ENCODE peak calls at places on chromosomes 6 and 20, in eight cellular contexts. One of them, this sample, is unnamed.

GRCh38 chr6:122610690-122611455 is 668 bp downstream of the PKIB start:
- DNase-seq in pancreas: peak; percentile 84
- DNase-seq in astrocyte of the spinal cord: peak; percentile 52
- DNase-seq in cardiac muscle cell: no peak
- DNase-seq in BJ: no peak
- DNase-seq in testis: peak; percentile 52
- DNase-seq in lower lobe of right lung: peak; percentile 67
- DNase-seq in ovary: peak; percentile 12
- DNase-seq in this sample: no peak

GRCh38 chr20:58665606-58666005 is 14.5 kb downstream of the STX16 start:
- DNase-seq in cardiac muscle cell: no peak
- DNase-seq in ovary: no peak
- DNase-seq in lower lobe of right lung: no peak
- DNase-seq in pancreas: no peak
- DNase-seq in astrocyte of the spinal cord: no peak
- DNase-seq in testis: no peak
- DNase-seq in BJ: no peak
- DNase-seq in this sample: no peak

GRCh38 chr20:8139899-8140298 is 7.8 kb downstream of the PLCB1 start:
- DNase-seq in cardiac muscle cell: no peak
- DNase-seq in pancreas: no peak
- DNase-seq in lower lobe of right lung: no peak
- DNase-seq in BJ: no peak
- DNase-seq in astrocyte of the spinal cord: no peak
- DNase-seq in testis: no peak
- DNase-seq in ovary: no peak
- DNase-seq in this sample: no peak

GRCh38 chr20:5864873-5865582 is 85.3 kb downstream of the TRMT6 start:
- DNase-seq in lower lobe of right lung: no peak
- DNase-seq in BJ: no peak
- DNase-seq in ovary: peak; percentile 35
- DNase-seq in testis: no peak
- DNase-seq in astrocyte of the spinal cord: peak; percentile 75
- DNase-seq in cardiac muscle cell: no peak
- DNase-seq in pancreas: no peak
- DNase-seq in this sample: no peak

GRCh38 chr6:3769610-3770009 is 18.1 kb upstream of the PXDC1 start:
- DNase-seq in ovary: no peak
- DNase-seq in testis: no peak
- DNase-seq in BJ: no peak
- DNase-seq in lower lobe of right lung: no peak
- DNase-seq in astrocyte of the spinal cord: no peak
- DNase-seq in pancreas: no peak
- DNase-seq in cardiac muscle cell: no peak
- DNase-seq in this sample: no peak

GRCh38 chr6:52570291-52570700 is 6.6 kb downstream of the TRAM2 start:
- DNase-seq in cardiac muscle cell: no peak
- DNase-seq in ovary: peak; percentile 48
- DNase-seq in pancreas: no peak
- DNase-seq in testis: peak; percentile 23
- DNase-seq in lower lobe of right lung: no peak
- DNase-seq in astrocyte of the spinal cord: no peak
- DNase-seq in BJ: no peak
- DNase-seq in this sample: no peak

GRCh38 chr6:43771210-43771857 is 1.3 kb downstream of the VEGFA start:
- DNase-seq in pancreas: peak; percentile 86
- DNase-seq in cardiac muscle cell: peak; percentile 53
- DNase-seq in astrocyte of the spinal cord: peak; percentile 51
- DNase-seq in ovary: peak; percentile 79
- DNase-seq in BJ: no peak
- DNase-seq in testis: peak; percentile 74
- DNase-seq in lower lobe of right lung: peak; percentile 82
- DNase-seq in this sample: no peak

GRCh38 chr6:168941036-168941435 is 312.6 kb downstream of the THBS2 start:
- DNase-seq in lower lobe of right lung: no peak
- DNase-seq in BJ: no peak
- DNase-seq in cardiac muscle cell: no peak
- DNase-seq in pancreas: no peak
- DNase-seq in ovary: no peak
- DNase-seq in astrocyte of the spinal cord: no peak
- DNase-seq in testis: peak; percentile 44
- DNase-seq in this sample: no peak

GRCh38 chr20:38369387-38369786 is 23.1 kb downstream of the LBP start:
- DNase-seq in astrocyte of the spinal cord: no peak
- DNase-seq in cardiac muscle cell: no peak
- DNase-seq in BJ: no peak
- DNase-seq in testis: peak; percentile 28
- DNase-seq in pancreas: no peak
- DNase-seq in lower lobe of right lung: no peak
- DNase-seq in ovary: no peak
- DNase-seq in this sample: no peak

GRCh38 chr6:156658186-156658585 is 119.0 kb upstream of the ARID1B start:
- DNase-seq in cardiac muscle cell: no peak
- DNase-seq in pancreas: no peak
- DNase-seq in lower lobe of right lung: no peak
- DNase-seq in BJ: peak; percentile 78
- DNase-seq in ovary: peak; percentile 45
- DNase-seq in testis: peak; percentile 26
- DNase-seq in astrocyte of the spinal cord: peak; percentile 88
- DNase-seq in this sample: peak; percentile 80

GRCh38 chr6:90156861-90157260 is 139.8 kb downstream of the BACH2 start:
- DNase-seq in testis: no peak
- DNase-seq in cardiac muscle cell: no peak
- DNase-seq in BJ: no peak
- DNase-seq in pancreas: no peak
- DNase-seq in lower lobe of right lung: no peak
- DNase-seq in ovary: no peak
- DNase-seq in astrocyte of the spinal cord: no peak
- DNase-seq in this sample: no peak

GRCh38 chr6:80638222-80639055 is 532.0 kb downstream of the BCKDHB start:
- DNase-seq in cardiac muscle cell: peak; percentile 19
- DNase-seq in astrocyte of the spinal cord: peak; percentile 97
- DNase-seq in pancreas: no peak
- DNase-seq in lower lobe of right lung: peak; percentile 54
- DNase-seq in testis: no peak
- DNase-seq in BJ: peak; percentile 73
- DNase-seq in ovary: no peak
- DNase-seq in this sample: peak; percentile 96

GRCh38 chr6:27133281-27134227 is 113.9 kb upstream of the PRSS16 start:
- DNase-seq in BJ: no peak
- DNase-seq in cardiac muscle cell: peak; percentile 84
- DNase-seq in ovary: no peak
- DNase-seq in testis: peak; percentile 81
- DNase-seq in pancreas: peak; percentile 65
- DNase-seq in lower lobe of right lung: peak; percentile 81
- DNase-seq in astrocyte of the spinal cord: peak; percentile 73
- DNase-seq in this sample: no peak

GRCh38 chr20:47929368-47930115 is 144.3 kb upstream of the SULF2 start:
- DNase-seq in BJ: no peak
- DNase-seq in pancreas: no peak
- DNase-seq in cardiac muscle cell: peak; percentile 30
- DNase-seq in ovary: no peak
- DNase-seq in lower lobe of right lung: no peak
- DNase-seq in testis: no peak
- DNase-seq in astrocyte of the spinal cord: peak; percentile 47
- DNase-seq in this sample: peak; percentile 74

DNA sequence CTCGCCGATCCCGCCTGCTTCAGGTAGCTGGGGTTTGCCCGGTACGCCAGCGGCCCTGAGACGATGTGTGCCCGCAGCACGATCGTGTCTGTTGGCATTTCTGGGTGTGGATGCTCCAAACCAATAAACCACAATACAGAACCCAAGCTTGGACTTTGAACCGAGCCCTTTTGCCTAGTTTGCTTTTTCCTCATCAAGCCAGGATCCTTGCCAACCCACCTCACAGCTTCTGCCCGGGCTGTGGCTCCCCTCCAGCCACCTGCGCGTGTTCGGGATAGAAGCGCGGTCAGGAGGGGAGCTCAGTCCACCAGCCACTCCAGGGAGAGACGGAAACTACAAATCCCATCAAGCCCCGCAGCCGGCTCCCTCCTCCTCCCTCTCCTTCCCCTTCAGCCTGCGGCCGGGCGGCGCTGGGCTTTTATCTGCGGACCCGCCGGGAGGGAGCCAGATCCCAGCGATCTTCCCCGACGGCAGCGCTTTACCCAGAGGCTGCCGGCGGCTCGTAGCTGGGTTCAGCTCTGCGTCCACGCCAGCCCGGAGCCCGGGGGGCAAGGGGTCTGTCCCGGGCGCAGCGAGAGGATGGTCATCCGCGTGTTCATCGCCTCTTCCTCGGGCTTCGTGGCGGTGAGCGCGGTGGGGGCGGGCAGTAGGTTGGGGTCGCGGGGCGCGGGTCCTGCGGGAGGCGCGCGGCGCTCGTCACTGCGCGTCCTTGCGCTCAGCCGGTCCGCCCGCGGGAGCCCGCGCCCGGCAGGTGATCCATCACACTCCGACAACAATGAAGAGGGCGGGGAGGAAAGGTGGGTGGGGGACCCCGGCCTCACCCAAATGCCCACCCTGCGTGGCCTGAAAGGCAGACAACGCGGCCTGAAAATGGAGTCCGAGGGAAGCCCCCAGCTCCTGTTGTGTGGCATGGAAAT is at the start of gene SH3BGRL2:
- DNase-seq in ovary: peak; percentile 77
- DNase-seq in BJ: no peak
- DNase-seq in astrocyte of the spinal cord: peak; percentile 72
- DNase-seq in cardiac muscle cell: peak; percentile 90
- DNase-seq in testis: peak; percentile 76
- DNase-seq in pancreas: peak; percentile 87
- DNase-seq in lower lobe of right lung: peak; percentile 85
- DNase-seq in this sample: peak; percentile 12
- H3K4me3 ChIP-seq in ovary: peak within 1 kb of the TSS; percentile 92
- H3K4me3 ChIP-seq in BJ: peak within 1 kb of the TSS; percentile 59
- H3K4me3 ChIP-seq in astrocyte of the spinal cord: peak within 1 kb of the TSS; percentile 82
- H3K4me3 ChIP-seq in cardiac muscle cell: peak within 1 kb of the TSS; percentile 66
- H3K4me3 ChIP-seq in testis: peak within 1 kb of the TSS; percentile 83
- H3K4me3 ChIP-seq in pancreas: peak within 1 kb of the TSS; percentile 33
- H3K4me3 ChIP-seq in lower lobe of right lung: peak within 1 kb of the TSS; percentile 73
- H3K4me3 ChIP-seq in this sample: peak within 1 kb of the TSS; percentile 71

GRCh38 chr6:125123468-125124249 is 29.9 kb upstream of the TPD52L1 start:
- DNase-seq in cardiac muscle cell: no peak
- DNase-seq in BJ: no peak
- DNase-seq in astrocyte of the spinal cord: no peak
- DNase-seq in pancreas: no peak
- DNase-seq in lower lobe of right lung: no peak
- DNase-seq in testis: no peak
- DNase-seq in ovary: no peak
- DNase-seq in this sample: no peak
- H3K4me3 ChIP-seq in cardiac muscle cell: no peak overlapping the region
- H3K4me3 ChIP-seq in BJ: no peak overlapping the region
- H3K4me3 ChIP-seq in astrocyte of the spinal cord: no peak overlapping the region
- H3K4me3 ChIP-seq in pancreas: no peak overlapping the region
- H3K4me3 ChIP-seq in lower lobe of right lung: no peak overlapping the region
- H3K4me3 ChIP-seq in testis: no peak overlapping the region
- H3K4me3 ChIP-seq in ovary: no peak overlapping the region
- H3K4me3 ChIP-seq in this sample: no peak overlapping the region

DNA sequence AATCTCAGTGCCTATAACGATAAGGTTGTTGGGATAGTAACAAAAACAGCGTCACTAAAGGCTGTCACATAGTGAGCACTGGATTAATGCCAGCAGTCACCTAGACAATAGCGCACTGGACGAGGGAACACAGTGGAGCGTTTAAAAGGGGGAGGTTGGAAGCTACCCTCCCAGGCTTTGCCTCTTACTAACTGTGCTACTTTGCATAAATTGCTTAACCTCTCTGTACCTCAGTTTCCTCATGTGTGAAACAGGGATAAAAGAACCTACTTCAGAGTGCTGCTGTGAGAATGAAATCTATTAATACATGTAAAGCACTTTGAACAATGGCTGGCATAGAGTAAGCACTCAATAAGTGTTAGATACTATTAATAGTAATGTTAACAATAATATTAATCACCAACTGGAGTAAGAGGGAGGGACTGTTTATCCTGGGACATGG is 10.5 kb downstream of the BCL2L1 start:
- DNase-seq in cardiac muscle cell: peak; percentile 8
- DNase-seq in testis: peak; percentile 48
- DNase-seq in BJ: no peak
- DNase-seq in astrocyte of the spinal cord: no peak
- DNase-seq in ovary: no peak
- DNase-seq in lower lobe of right lung: no peak
- DNase-seq in pancreas: no peak
- DNase-seq in this sample: no peak
- H3K4me3 ChIP-seq in cardiac muscle cell: no peak overlapping the region
- H3K4me3 ChIP-seq in testis: no peak overlapping the region
- H3K4me3 ChIP-seq in BJ: no peak overlapping the region
- H3K4me3 ChIP-seq in astrocyte of the spinal cord: no peak overlapping the region
- H3K4me3 ChIP-seq in ovary: no peak overlapping the region
- H3K4me3 ChIP-seq in lower lobe of right lung: peak overlapping the region; percentile 37
- H3K4me3 ChIP-seq in pancreas: no peak overlapping the region
- H3K4me3 ChIP-seq in this sample: no peak overlapping the region

DNA sequence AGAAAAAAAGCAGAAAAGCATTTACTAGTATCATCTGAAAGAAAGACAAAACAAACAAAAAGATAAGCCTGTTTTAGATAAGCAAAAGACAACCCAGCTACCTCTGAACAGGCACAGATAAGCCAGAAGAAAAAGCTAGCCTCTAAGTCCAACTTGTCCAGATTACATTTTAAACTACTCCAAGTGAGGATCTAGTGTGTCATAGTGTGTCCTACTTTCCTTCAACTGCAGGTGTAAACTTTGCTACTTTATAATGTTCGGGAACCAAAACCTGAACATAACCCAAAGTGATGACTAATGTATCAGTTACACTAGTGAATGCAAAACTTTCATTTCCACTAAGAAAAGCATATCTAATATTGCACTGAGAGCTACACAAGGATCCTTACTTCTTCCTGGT is 19.5 kb downstream of the ADNP start:
- DNase-seq in cardiac muscle cell: no peak
- DNase-seq in astrocyte of the spinal cord: no peak
- DNase-seq in testis: no peak
- DNase-seq in lower lobe of right lung: no peak
- DNase-seq in ovary: no peak
- DNase-seq in BJ: no peak
- DNase-seq in pancreas: no peak
- DNase-seq in this sample: no peak
- H3K4me3 ChIP-seq in cardiac muscle cell: no peak overlapping the region
- H3K4me3 ChIP-seq in astrocyte of the spinal cord: no peak overlapping the region
- H3K4me3 ChIP-seq in testis: no peak overlapping the region
- H3K4me3 ChIP-seq in lower lobe of right lung: no peak overlapping the region
- H3K4me3 ChIP-seq in ovary: no peak overlapping the region
- H3K4me3 ChIP-seq in BJ: no peak overlapping the region
- H3K4me3 ChIP-seq in pancreas: no peak overlapping the region
- H3K4me3 ChIP-seq in this sample: no peak overlapping the region

This sample was measured in skeletal muscle cell.